ENCODE peak calls at places on chromosomes 13 and 19, in ten cellular contexts. D is suprapubic skin; T is AG10803; O is activated naive CD4-positive, alpha-beta T cell treated with anti-CD3 and anti-CD28 coated beads for 36 hours; V is activated CD4-positive, alpha-beta T cell treated with anti-CD3 and anti-CD28 coated beads, Interleukin-2, amount 10 ng/mL, durations not matched to agents 24 days and 14 days; H is psoas muscle; Z is stimulated activated naive CD8-positive, alpha-beta T cell treated with anti-CD3 and anti-CD28 coated beads, Interleukin-15, Interleukin-2, amounts not matched to agents 100 U/mL and 50 U/mL, for 24 hours; R is NCI-H1105; L is dermis microvascular lymphatic vessel endothelial cell; C is Right ventricle myocardium superior. S is an unnamed sample.

GRCh38 chr19:40348961-40349507 is 539 bp downstream of the PLD3 start:
- DNase-seq in C (no peak), D (no peak), H (no peak), T (peak; percentile 63), R (peak; percentile 22), L (peak; percentile 12), V (peak; percentile 75), O (peak; percentile 34), Z (peak; percentile 9), S (no peak)

GRCh38 chr13:50132937-50133276 is 117.7 kb downstream of the KCNRG start:
- DNase-seq in H (no peak), R (no peak), T (no peak), Z (no peak), V (no peak), C (no peak), L (no peak), O (no peak), D (no peak), S (no peak)

GRCh38 chr13:93758575-93758974 is 532.0 kb downstream of the GPC6 start:
- DNase-seq in Z (no peak), H (no peak), D (no peak), R (no peak), T (peak; percentile 11), V (no peak), L (peak; percentile 30), C (no peak), O (no peak), S (no peak)

GRCh38 chr19:28836366-28836765 is 376.6 kb downstream of the UQCRFS1 start:
- DNase-seq in V (no peak), L (no peak), O (no peak), Z (no peak), R (no peak), D (no peak), C (no peak), T (no peak), H (no peak), S (no peak)

GRCh38 chr13:92649140-92649813 is 577.3 kb upstream of the GPC6 start:
- DNase-seq in O (no peak), Z (no peak), L (no peak), R (peak; percentile 4), H (no peak), T (no peak), C (no peak), D (no peak), V (no peak), S (no peak)

GRCh38 chr13:28145049-28145448 is 6.7 kb downstream of the PAN3 start:
- DNase-seq in O (no peak), Z (no peak), D (no peak), V (no peak), L (no peak), T (no peak), C (no peak), H (no peak), R (no peak), S (no peak)

GRCh38 chr13:25753976-25754375 is 297.8 kb downstream of the SHISA2 start:
- DNase-seq in D (no peak), O (no peak), C (no peak), R (no peak), H (no peak), Z (no peak), T (no peak), L (no peak), V (no peak), S (no peak)

GRCh38 chr19:58399903-58400637 is 4.6 kb downstream of the RNF225 start:
- DNase-seq in O (no peak), C (no peak), H (no peak), D (no peak), T (peak; percentile 44), L (no peak), Z (no peak), V (peak; percentile 64), R (no peak), S (no peak)

GRCh38 chr13:65074248-65074647 is 2155.9 kb downstream of the PCDH9 start:
- DNase-seq in T (no peak), L (no peak), Z (no peak), C (no peak), O (no peak), R (no peak), V (no peak), D (no peak), H (no peak), S (no peak)

GRCh38 chr13:32267836-32268439 is 47.2 kb downstream of the ZAR1L start:
- DNase-seq in L (no peak), C (no peak), Z (peak; percentile 57), D (no peak), H (no peak), O (peak; percentile 67), R (no peak), V (peak; percentile 80), T (no peak), S (no peak)

GRCh38 chr19:48121909-48122371 is 11.3 kb upstream of the PLA2G4C start:
- DNase-seq in V (peak; percentile 67), Z (no peak), D (no peak), L (peak; percentile 99), R (no peak), T (no peak), C (no peak), H (no peak), O (peak; percentile 31), S (no peak)

GRCh38 chr13:93266681-93267080 is 40.1 kb downstream of the GPC6 start:
- DNase-seq in C (no peak), L (no peak), D (no peak), O (no peak), H (no peak), T (no peak), V (no peak), R (no peak), Z (no peak), S (no peak)

GRCh38 chr13:75299206-75299605 is 182.8 kb downstream of the TBC1D4 start:
- DNase-seq in R (no peak), D (no peak), L (no peak), C (no peak), V (no peak), O (no peak), H (no peak), Z (no peak), T (no peak), S (no peak)

S was measured in 8988T.